ENCODE peak calls at places on chromosome 19, in ten cellular contexts. B is HEK293T; I is heart left ventricle; F is GM10248; J is OCI-LY7; G is posterior cingulate gyrus; Q is stimulated activated CD4-positive, alpha-beta T cell treated with anti-CD3 and anti-CD28 coated beads, Interleukin-15, amount 100 ng/mL, for 24 hours; C is activated naive CD8-positive, alpha-beta T cell treated with anti-CD3 and anti-CD28 coated beads, Interleukin-2, amount 50 U/mL, for 24 hours; Z is SIG-M5; A is right lobe of liver. D is an unnamed sample.

GRCh38 chr19:5799247-5800241 is 5.3 kb upstream of the NRTN start:
- DNase-seq in B (no peak), I (no peak), F (no peak), J (no peak), G (no peak), Q (no peak), C (no peak), Z (no peak), A (peak), D (no peak)

GRCh38 chr19:36418287-36419001 is at the start of gene ZFP82:
- DNase-seq in B (no peak), I (peak), F (peak), J (peak), G (peak), Q (peak), C (peak), Z (no peak), A (peak), D (peak)

GRCh38 chr19:55679343-55680257 is 4.6 kb downstream of the EPN1 start:
- DNase-seq in B (no peak), I (no peak), F (no peak), J (no peak), G (no peak), Q (peak), C (no peak), Z (no peak), A (no peak), D (no peak)

GRCh38 chr19:1157931-1158884 is 15.9 kb downstream of the SBNO2 start:
- DNase-seq in B (no peak), I (no peak), F (no peak), J (no peak), G (no peak), Q (no peak), C (no peak), Z (no peak), A (no peak), D (no peak)

GRCh38 chr19:48415869-48416268 is 22.4 kb downstream of the GRIN2D start:
- DNase-seq in B (no peak), I (peak), F (no peak), J (no peak), G (no peak), Q (peak), C (no peak), Z (no peak), A (no peak), D (no peak)

GRCh38 chr19:14407889-14408640 is 11.1 kb downstream of the DDX39A start:
- DNase-seq in B (no peak), I (no peak), F (no peak), J (no peak), G (no peak), Q (peak), C (peak), Z (no peak), A (no peak), D (no peak)

GRCh38 chr19:2483084-2483483 is 7.2 kb downstream of the GADD45B start:
- DNase-seq in B (no peak), I (no peak), F (no peak), J (peak), G (no peak), Q (no peak), C (no peak), Z (no peak), A (no peak), D (no peak)

GRCh38 chr19:31319465-31319864 is 29.8 kb downstream of the TSHZ3 start:
- DNase-seq in B (no peak), I (no peak), F (no peak), J (no peak), G (no peak), Q (no peak), C (no peak), Z (no peak), A (no peak), D (no peak)

GRCh38 chr19:17333611-17334413 is 843 bp downstream of the ANO8 start:
- DNase-seq in B (no peak), I (no peak), F (peak), J (peak), G (no peak), Q (peak), C (peak), Z (no peak), A (peak), D (peak)

GRCh38 chr19:38913958-38914357 is 2.0 kb upstream of the CCER2 start:
- DNase-seq in B (no peak), I (no peak), F (no peak), J (no peak), G (no peak), Q (no peak), C (no peak), Z (no peak), A (no peak), D (no peak)

GRCh38 chr19:42178791-42179500 is 38.5 kb downstream of the DEDD2 start:
- DNase-seq in B (peak), I (no peak), F (peak), J (peak), G (peak), Q (no peak), C (no peak), Z (no peak), A (no peak), D (no peak)

GRCh38 chr19:8575467-8575997 is 1.7 kb downstream of the MYO1F start:
- DNase-seq in B (no peak), I (no peak), F (no peak), J (no peak), G (no peak), Q (peak), C (peak), Z (no peak), A (peak), D (peak)

GRCh38 chr19:3218037-3218661 is 6.3 kb upstream of the CELF5 start:
- DNase-seq in B (no peak), I (no peak), F (no peak), J (no peak), G (no peak), Q (no peak), C (no peak), Z (no peak), A (no peak), D (no peak)

GRCh38 chr19:43726736-43727592 is 11.1 kb downstream of the IRGC start:
- DNase-seq in B (no peak), I (peak), F (no peak), J (no peak), G (no peak), Q (no peak), C (no peak), Z (no peak), A (no peak), D (no peak)

GRCh38 chr19:17775245-17775927 is 19.6 kb upstream of the B3GNT3 start:
- DNase-seq in B (peak), I (no peak), F (no peak), J (peak), G (no peak), Q (peak), C (peak), Z (no peak), A (no peak), D (peak)

GRCh38 chr19:8459520-8460260 is 14.9 kb downstream of the HNRNPM start:
- DNase-seq in B (no peak), I (no peak), F (no peak), J (no peak), G (no peak), Q (no peak), C (no peak), Z (no peak), A (no peak), D (no peak)

GRCh38 chr19:55088543-55089265 is 13.0 kb downstream of the EPS8L1 start:
- DNase-seq in B (peak), I (peak), F (peak), J (peak), G (peak), Q (peak), C (peak), Z (no peak), A (no peak), D (peak)

GRCh38 chr19:56079609-56080008 is 41.5 kb downstream of the ZNF787 start:
- DNase-seq in B (no peak), I (no peak), F (peak), J (no peak), G (peak), Q (no peak), C (no peak), Z (no peak), A (no peak), D (no peak)

GRCh38 chr19:38964738-38965137 is 10.8 kb downstream of the FBXO17 start:
- DNase-seq in B (no peak), I (no peak), F (no peak), J (no peak), G (no peak), Q (no peak), C (no peak), Z (no peak), A (no peak), D (no peak)

GRCh38 chr19:2567580-2567979 is 91.7 kb downstream of the GADD45B start:
- DNase-seq in B (no peak), I (peak), F (no peak), J (no peak), G (peak), Q (no peak), C (peak), Z (no peak), A (no peak), D (peak)

D was measured in activated naive CD4-positive, alpha-beta T cell treated with anti-CD3 and anti-CD28 coated beads, Interleukin-2, amount 10 ng/mL, durations not matched to agents 7 days and 5 days.